ENCODE peak calls at places on chromosomes 12 and 14, in four cellular contexts. One of them, this sample, is unnamed.

GRCh38 chr14:101449114-101449513 is 112.2 kb upstream of the DIO3 start:
- DNase-seq in effector memory CD8-positive, alpha-beta T cell: no peak
- DNase-seq in NCI-H1105 treated with DMSO at 0.1 percent for 48 hours: no peak
- DNase-seq in HFF-Myc: no peak
- DNase-seq in this sample: no peak

GRCh38 chr12:69701821-69702220 is 2.7 kb upstream of the BEST3 start:
- DNase-seq in HFF-Myc: no peak
- DNase-seq in effector memory CD8-positive, alpha-beta T cell: no peak
- DNase-seq in NCI-H1105 treated with DMSO at 0.1 percent for 48 hours: peak
- DNase-seq in this sample: no peak

GRCh38 chr14:22812744-22813143 is 2.5 kb downstream of the SLC7A7 start:
- DNase-seq in HFF-Myc: no peak
- DNase-seq in effector memory CD8-positive, alpha-beta T cell: no peak
- DNase-seq in NCI-H1105 treated with DMSO at 0.1 percent for 48 hours: no peak
- DNase-seq in this sample: no peak

GRCh38 chr12:103627189-103627855 is 40.2 kb downstream of the STAB2 start:
- DNase-seq in effector memory CD8-positive, alpha-beta T cell: no peak
- DNase-seq in NCI-H1105 treated with DMSO at 0.1 percent for 48 hours: no peak
- DNase-seq in HFF-Myc: no peak
- DNase-seq in this sample: no peak

GRCh38 chr14:78902010-78902623 is 731.9 kb downstream of the NRXN3 start:
- DNase-seq in NCI-H1105 treated with DMSO at 0.1 percent for 48 hours: peak
- DNase-seq in HFF-Myc: peak
- DNase-seq in effector memory CD8-positive, alpha-beta T cell: no peak
- DNase-seq in this sample: no peak

GRCh38 chr12:12979731-12980259 is 20.3 kb downstream of the HEBP1 start:
- DNase-seq in NCI-H1105 treated with DMSO at 0.1 percent for 48 hours: no peak
- DNase-seq in effector memory CD8-positive, alpha-beta T cell: no peak
- DNase-seq in HFF-Myc: peak
- DNase-seq in this sample: no peak

GRCh38 chr14:72457641-72458040 is 436.3 kb downstream of the DPF3 start:
- DNase-seq in NCI-H1105 treated with DMSO at 0.1 percent for 48 hours: no peak
- DNase-seq in HFF-Myc: no peak
- DNase-seq in effector memory CD8-positive, alpha-beta T cell: no peak
- DNase-seq in this sample: no peak

GRCh38 chr14:104519721-104520120 is 59.8 kb upstream of the C14orf180 start:
- DNase-seq in HFF-Myc: no peak
- DNase-seq in effector memory CD8-positive, alpha-beta T cell: no peak
- DNase-seq in NCI-H1105 treated with DMSO at 0.1 percent for 48 hours: no peak
- DNase-seq in this sample: no peak

GRCh38 chr14:46063872-46064271 is 587.7 kb downstream of the RPL10L start:
- DNase-seq in HFF-Myc: no peak
- DNase-seq in NCI-H1105 treated with DMSO at 0.1 percent for 48 hours: peak
- DNase-seq in effector memory CD8-positive, alpha-beta T cell: no peak
- DNase-seq in this sample: no peak

GRCh38 chr12:18696971-18697602 is 40.7 kb downstream of the PLCZ1 start:
- DNase-seq in HFF-Myc: no peak
- DNase-seq in NCI-H1105 treated with DMSO at 0.1 percent for 48 hours: no peak
- DNase-seq in effector memory CD8-positive, alpha-beta T cell: no peak
- DNase-seq in this sample: no peak

GRCh38 chr14:24080888-24081738 is 9.8 kb downstream of the CPNE6 start:
- DNase-seq in NCI-H1105 treated with DMSO at 0.1 percent for 48 hours: peak
- DNase-seq in effector memory CD8-positive, alpha-beta T cell: peak
- DNase-seq in HFF-Myc: no peak
- DNase-seq in this sample: no peak

GRCh38 chr12:75842119-75842518 is 189.5 kb downstream of the PHLDA1 start:
- DNase-seq in effector memory CD8-positive, alpha-beta T cell: no peak
- DNase-seq in HFF-Myc: no peak
- DNase-seq in NCI-H1105 treated with DMSO at 0.1 percent for 48 hours: peak
- DNase-seq in this sample: no peak

GRCh38 chr14:93302688-93303581 is 29.9 kb downstream of the BTBD7 start:
- DNase-seq in HFF-Myc: no peak
- DNase-seq in effector memory CD8-positive, alpha-beta T cell: no peak
- DNase-seq in NCI-H1105 treated with DMSO at 0.1 percent for 48 hours: no peak
- DNase-seq in this sample: no peak

GRCh38 chr14:99947695-99948094 is 117.5 kb upstream of the EVL start:
- DNase-seq in HFF-Myc: no peak
- DNase-seq in NCI-H1105 treated with DMSO at 0.1 percent for 48 hours: no peak
- DNase-seq in effector memory CD8-positive, alpha-beta T cell: no peak
- DNase-seq in this sample: no peak

GRCh38 chr14:93331375-93332031 is 1.3 kb downstream of the BTBD7 start:
- DNase-seq in HFF-Myc: no peak
- DNase-seq in NCI-H1105 treated with DMSO at 0.1 percent for 48 hours: no peak
- DNase-seq in effector memory CD8-positive, alpha-beta T cell: no peak
- DNase-seq in this sample: no peak

GRCh38 chr14:85057266-85057665 is 472.7 kb upstream of the FLRT2 start:
- DNase-seq in effector memory CD8-positive, alpha-beta T cell: no peak
- DNase-seq in HFF-Myc: no peak
- DNase-seq in NCI-H1105 treated with DMSO at 0.1 percent for 48 hours: peak
- DNase-seq in this sample: no peak

GRCh38 chr14:22427771-22428228 is 161.2 kb downstream of the DAD1 start:
- DNase-seq in NCI-H1105 treated with DMSO at 0.1 percent for 48 hours: no peak
- DNase-seq in HFF-Myc: no peak
- DNase-seq in effector memory CD8-positive, alpha-beta T cell: no peak
- DNase-seq in this sample: no peak

GRCh38 chr14:69048456-69048855 is 69.4 kb upstream of the ACTN1 start:
- DNase-seq in HFF-Myc: no peak
- DNase-seq in NCI-H1105 treated with DMSO at 0.1 percent for 48 hours: peak
- DNase-seq in effector memory CD8-positive, alpha-beta T cell: no peak
- DNase-seq in this sample: no peak

GRCh38 chr14:69326611-69327010 is 66.7 kb downstream of the GALNT16 start:
- DNase-seq in effector memory CD8-positive, alpha-beta T cell: no peak
- DNase-seq in HFF-Myc: no peak
- DNase-seq in NCI-H1105 treated with DMSO at 0.1 percent for 48 hours: no peak
- DNase-seq in this sample: no peak

GRCh38 chr14:64956697-64957412 is 14.3 kb upstream of the GPX2 start:
- DNase-seq in NCI-H1105 treated with DMSO at 0.1 percent for 48 hours: no peak
- DNase-seq in HFF-Myc: no peak
- DNase-seq in effector memory CD8-positive, alpha-beta T cell: no peak
- DNase-seq in this sample: no peak

GRCh38 chr14:80924365-80925103 is 17.0 kb downstream of the CEP128 start:
- DNase-seq in effector memory CD8-positive, alpha-beta T cell: no peak
- DNase-seq in NCI-H1105 treated with DMSO at 0.1 percent for 48 hours: no peak
- DNase-seq in HFF-Myc: no peak
- DNase-seq in this sample: no peak